ENCODE peak calls at places on chromosomes 2 and 18, in four cellular contexts. N, E, L and T are unnamed samples.
A peak's percentile ranks its signal among the peaks of the same experiment; 100 is the strongest.

GRCh38 chr18:36464126-36464651 is 166.7 kb downstream of the FHOD3 start:
- DNase-seq in N (no peak), E (no peak), L (no peak), T (no peak)

GRCh38 chr2:141399270-141399669 is 731.5 kb downstream of the LRP1B start:
- DNase-seq in N (peak; percentile 28), E (peak; percentile 1), L (no peak), T (peak; percentile 18)

GRCh38 chr18:54119524-54120019 is 104.9 kb downstream of the MBD2 start:
- DNase-seq in N (peak; percentile 77), E (peak; percentile 60), L (peak; percentile 75), T (peak; percentile 85)

GRCh38 chr2:240840435-240841060 is 20.5 kb upstream of the KIF1A start:
- DNase-seq in N (peak; percentile 65), E (peak; percentile 22), L (peak; percentile 86), T (peak; percentile 87)

GRCh38 chr2:235238537-235238936 is 255.3 kb upstream of the AGAP1 start:
- DNase-seq in N (peak; percentile 85), E (no peak), L (peak; percentile 93), T (peak; percentile 83)

GRCh38 chr18:3305354-3305762 is 43.4 kb downstream of the MYL12B start:
- DNase-seq in N (peak; percentile 99), E (no peak), L (peak; percentile 98), T (peak; percentile 86)

GRCh38 chr2:79437416-79438281 is 75.2 kb upstream of the CTNNA2 start:
- DNase-seq in N (no peak), E (no peak), L (no peak), T (no peak)

GRCh38 chr2:100744589-100744988 is 75.3 kb upstream of the NPAS2 start:
- DNase-seq in N (peak; percentile 44), E (no peak), L (peak; percentile 46), T (no peak)

GRCh38 chr2:172113617-172114016 is 10.9 kb upstream of the DLX2 start:
- DNase-seq in N (peak; percentile 66), E (peak; percentile 54), L (peak; percentile 63), T (peak; percentile 63)

GRCh38 chr2:23386422-23387220 is 1.6 kb downstream of the KLHL29 start:
- DNase-seq in N (no peak), E (no peak), L (peak; percentile 62), T (peak; percentile 60)

GRCh38 chr2:24456610-24457556 is 34.2 kb upstream of the NCOA1 start:
- DNase-seq in N (peak; percentile 82), E (no peak), L (peak; percentile 92), T (peak; percentile 88)

GRCh38 chr2:39289609-39290008 is 45.8 kb upstream of the CDKL4 start:
- DNase-seq in N (no peak), E (no peak), L (peak; percentile 28), T (no peak)

GRCh38 chr2:157875720-157876065 is 437 bp downstream of the ACVR1 start:
- DNase-seq in N (no peak), E (no peak), L (peak; percentile 79), T (peak; percentile 81)

GRCh38 chr2:237490009-237490804 is 3.2 kb downstream of the MLPH start:
- DNase-seq in N (no peak), E (no peak), L (no peak), T (no peak)

GRCh38 chr2:96907405-96908041 is 37.6 kb upstream of the SEMA4C start:
- DNase-seq in N (peak; percentile 71), E (no peak), L (peak; percentile 62), T (peak; percentile 37)

GRCh38 chr2:23524261-23524706 is 139.3 kb downstream of the KLHL29 start:
- DNase-seq in N (peak; percentile 38), E (no peak), L (peak; percentile 94), T (peak; percentile 83)

GRCh38 chr2:168519534-168520308 is 63.6 kb downstream of the CERS6 start:
- DNase-seq in N (no peak), E (no peak), L (peak; percentile 8), T (no peak)

GRCh38 chr2:105454801-105455485 is 56.1 kb upstream of the FHL2 start:
- DNase-seq in N (peak; percentile 87), E (peak; percentile 31), L (peak; percentile 90), T (peak; percentile 95)

GRCh38 chr2:163132850-163133249 is 294.3 kb upstream of the KCNH7 start:
- DNase-seq in N (peak; percentile 3), E (no peak), L (peak; percentile 40), T (peak; percentile 65)

GRCh38 chr2:191552036-191552435 is 125.9 kb upstream of the NABP1 start:
- DNase-seq in N (no peak), E (no peak), L (no peak), T (no peak)

GRCh38 chr18:3596324-3597158 is 146.6 kb downstream of the TGIF1 start:
- DNase-seq in N (peak; percentile 46), E (peak; percentile 79), L (no peak), T (no peak)

GRCh38 chr2:132522901-132523300 is 106.3 kb downstream of the GPR39 start:
- DNase-seq in N (no peak), E (no peak), L (no peak), T (no peak)

GRCh38 chr2:222194669-222195068 is 104.1 kb downstream of the PAX3 start:
- DNase-seq in N (no peak), E (no peak), L (no peak), T (no peak)

GRCh38 chr2:106546376-106546990 is 59.3 kb downstream of the CD8B2 start:
- DNase-seq in N (no peak), E (no peak), L (no peak), T (no peak)

GRCh38 chr2:46068604-46069003 is 228.6 kb upstream of the EPAS1 start:
- DNase-seq in N (no peak), E (no peak), L (no peak), T (no peak)

GRCh38 chr2:165793779-165794519 is at the start of gene GALNT3:
- DNase-seq in N (no peak), E (no peak), L (peak; percentile 40), T (peak; percentile 34)

GRCh38 chr18:55338955-55339662 is 248.9 kb downstream of the TCF4 start:
- DNase-seq in N (peak; percentile 44), E (no peak), L (peak; percentile 61), T (peak; percentile 5)

GRCh38 chr18:45111507-45111858 is 430.8 kb downstream of the SETBP1 start:
- DNase-seq in N (no peak), E (no peak), L (no peak), T (no peak)

GRCh38 chr2:149629003-149629402 is 41.4 kb upstream of the MMADHC start:
- DNase-seq in N (peak; percentile 60), E (no peak), L (no peak), T (no peak)

GRCh38 chr2:171703574-171704347 is 16.5 kb downstream of the DYNC1I2 start:
- DNase-seq in N (peak; percentile 59), E (peak; percentile 56), L (peak; percentile 71), T (peak; percentile 78)

GRCh38 chr2:231189571-231190495 is 8.6 kb upstream of the ARMC9 start:
- DNase-seq in N (peak; percentile 77), E (no peak), L (peak; percentile 51), T (no peak)

GRCh38 chr2:10085852-10086148 is 5.6 kb upstream of the CYS1 start:
- DNase-seq in N (no peak), E (no peak), L (no peak), T (no peak)

GRCh38 chr2:240992572-240993291 is 5.7 kb upstream of the SNED1 start:
- DNase-seq in N (no peak), E (no peak), L (no peak), T (no peak)

DNA sequence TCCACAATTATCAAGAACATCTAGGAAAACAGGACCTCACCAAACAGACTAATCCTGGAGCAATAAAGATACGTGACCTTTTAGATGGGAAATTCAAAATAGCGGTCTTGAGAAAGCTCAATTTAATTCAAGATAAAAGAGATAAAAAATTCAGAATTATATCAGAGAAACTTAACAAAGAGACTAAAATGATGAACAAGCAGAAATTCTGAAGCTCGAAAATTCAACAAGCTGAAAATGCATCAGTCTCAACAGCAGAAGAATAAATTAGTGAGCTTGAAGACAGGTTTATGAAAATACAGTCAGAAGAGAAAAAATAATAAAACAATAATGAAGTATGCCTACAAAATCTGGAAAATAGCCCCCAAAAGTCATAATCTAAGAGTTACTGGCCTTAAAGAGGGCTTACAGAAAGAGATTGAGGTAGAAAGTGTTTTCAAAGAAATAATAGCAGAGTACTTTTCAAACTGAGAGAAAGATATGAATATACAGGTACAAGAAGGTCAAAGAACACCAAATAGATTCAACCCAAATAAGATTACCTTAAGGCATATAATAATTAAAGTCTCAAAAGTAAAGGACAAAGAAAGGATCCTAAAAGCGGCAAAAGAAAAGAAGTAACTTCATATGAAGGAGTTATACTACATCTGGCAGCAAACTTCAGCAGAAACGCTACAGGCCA is 13.2 kb downstream of the ORC4 start:
- DNase-seq in N (no peak), E (no peak), L (no peak), T (no peak)
- H3K9me3 ChIP-seq in N (no peaks in the 10 kb centered on the region), E (no peaks in the 10 kb centered on the region), L (no peaks in the 10 kb centered on the region), T (no peaks in the 10 kb centered on the region)

GRCh38 chr2:16209799-16210198 is 269.4 kb downstream of the MYCN start:
- DNase-seq in N (no peak), E (no peak), L (no peak), T (no peak)
- H3K9me3 ChIP-seq in N (no peaks in the 10 kb centered on the region), E (no peaks in the 10 kb centered on the region), L (no peaks in the 10 kb centered on the region), T (peaks cover 11% of the 10 kb centered on the region)

GRCh38 chr2:44305882-44306281 is 30.6 kb downstream of the SLC3A1 start:
- DNase-seq in N (no peak), E (no peak), L (no peak), T (no peak)

GRCh38 chr2:44314354-44314753 is 39.1 kb downstream of the SLC3A1 start:
- DNase-seq in N (no peak), E (no peak), L (no peak), T (no peak)

GRCh38 chr2:44315945-44316344 is 40.7 kb downstream of the SLC3A1 start:
- DNase-seq in N (no peak), E (no peak), L (no peak), T (no peak)

GRCh38 chr2:44310287-44310686 is 35.0 kb downstream of the SLC3A1 start:
- DNase-seq in N (no peak), E (peak; percentile 6), L (peak; percentile 13), T (no peak)
- H3K9me3 ChIP-seq in N (no peaks in the 10 kb centered on the region), E (peaks cover 18% of the 10 kb centered on the region), L (no peaks in the 10 kb centered on the region), T (peaks cover 38% of the 10 kb centered on the region)

DNA sequence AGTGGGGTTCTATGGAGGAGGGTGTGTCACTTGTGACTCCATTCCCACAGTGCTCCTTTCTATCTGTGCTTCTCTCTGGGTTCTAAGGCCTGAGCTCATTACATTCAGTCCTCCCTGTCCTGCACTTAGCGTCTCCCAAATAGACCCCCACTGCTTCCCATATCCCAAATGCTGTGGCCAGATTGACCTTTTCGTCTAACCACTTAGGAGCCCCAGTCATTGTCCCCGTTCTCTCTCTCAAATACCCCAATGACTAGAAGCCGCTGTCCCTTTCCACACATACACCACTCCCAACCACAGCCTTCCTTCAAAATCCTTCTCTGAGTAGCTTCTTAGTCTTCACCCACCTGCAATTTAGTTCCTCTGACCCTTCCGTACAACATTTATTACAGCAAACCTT is 146.5 kb downstream of the TRIM43 start:
- DNase-seq in N (no peak), E (no peak), L (no peak), T (no peak)
- H3K9me3 ChIP-seq in N (no peaks in the 10 kb centered on the region), E (no peaks in the 10 kb centered on the region), L (no peaks in the 10 kb centered on the region), T (peaks cover 5% of the 10 kb centered on the region)

GRCh38 chr2:15832849-15833680 is 107.3 kb upstream of the MYCN start:
- DNase-seq in N (no peak), E (no peak), L (no peak), T (no peak)
- H3K9me3 ChIP-seq in N (no peaks in the 10 kb centered on the region), E (no peaks in the 10 kb centered on the region), L (no peaks in the 10 kb centered on the region), T (peaks cover 9% of the 10 kb centered on the region)